ENCODE peak calls at places on chromosomes 1 and 21, in ten cellular contexts. P is progenitor cell of endocrine pancreas; M is choroid plexus epithelial cell; I is CD4-positive, alpha-beta T cell; H is activated CD8-positive, alpha-beta T cell treated with anti-CD3 and anti-CD28 coated beads for 36 hours; L is body of pancreas; N is right lobe of liver; A is NB4; O is AG04450; S is IMR-90. C is an unnamed sample.

GRCh38 chr1:151513626-151514101 is 2.5 kb downstream of the CGN start:
- DNase-seq in M (no peak), P (peak), I (no peak), N (peak), O (no peak), L (peak), S (peak), A (no peak), H (no peak), C (no peak)

GRCh38 chr1:24301395-24302175 is 17.6 kb upstream of the GRHL3 start:
- DNase-seq in S (no peak), N (no peak), P (no peak), H (no peak), A (no peak), O (no peak), M (peak), I (no peak), L (no peak), C (no peak)

GRCh38 chr1:37722181-37723071 is 30.1 kb downstream of the CDCA8 start:
- DNase-seq in P (no peak), L (no peak), M (no peak), N (no peak), I (no peak), A (no peak), H (no peak), S (no peak), O (no peak), C (no peak)

GRCh38 chr1:15756143-15757015 is 2.2 kb upstream of the FBLIM1 start:
- DNase-seq in H (peak), P (no peak), A (no peak), L (peak), O (no peak), I (no peak), N (no peak), S (no peak), M (no peak), C (no peak)

GRCh38 chr1:159473335-159473734 is 33.8 kb downstream of the OR10J1 start:
- DNase-seq in N (no peak), P (no peak), H (no peak), A (no peak), L (no peak), S (no peak), M (peak), O (no peak), I (no peak), C (no peak)

GRCh38 chr1:145788580-145788979 is 35.3 kb downstream of the RNF115 start:
- DNase-seq in N (no peak), M (no peak), H (no peak), S (no peak), P (no peak), A (no peak), L (no peak), I (no peak), O (no peak), C (no peak)

GRCh38 chr1:207000641-207001291 is 30.5 kb upstream of the FCAMR start:
- DNase-seq in H (no peak), A (no peak), M (no peak), I (no peak), S (no peak), O (no peak), N (no peak), L (no peak), P (no peak), C (no peak)

GRCh38 chr1:238653693-238654321 is 732.6 kb upstream of the CHRM3 start:
- DNase-seq in N (no peak), O (no peak), I (no peak), A (no peak), S (peak), L (no peak), P (no peak), M (peak), H (no peak), C (no peak)

GRCh38 chr1:37169743-37170275 is 135.5 kb upstream of the GRIK3 start:
- DNase-seq in H (no peak), N (no peak), O (no peak), P (no peak), L (no peak), I (no peak), M (no peak), S (no peak), A (no peak), C (no peak)

GRCh38 chr1:193558491-193559028 is 372.1 kb upstream of the B3GALT2 start:
- DNase-seq in H (peak), P (no peak), N (peak), O (peak), M (peak), L (peak), A (no peak), S (peak), I (no peak), C (no peak)

GRCh38 chr1:109152196-109152595 is 38.3 kb downstream of the ELAPOR1 start:
- DNase-seq in I (no peak), A (no peak), P (no peak), O (no peak), N (no peak), H (no peak), M (no peak), L (peak), S (no peak), C (no peak)

GRCh38 chr1:116153692-116154031 is 42.5 kb downstream of the MAB21L3 start:
- DNase-seq in M (no peak), H (no peak), O (no peak), N (no peak), L (no peak), S (no peak), A (no peak), I (no peak), P (no peak), C (no peak)

GRCh38 chr1:11934295-11935039 is at the start of gene PLOD1:
- DNase-seq in I (peak), A (peak), H (peak), P (peak), N (peak), S (peak), M (peak), O (peak), L (peak), C (peak)

GRCh38 chr1:74578101-74578500 is 65.7 kb upstream of the LRRC53 start:
- DNase-seq in S (no peak), M (no peak), N (no peak), P (no peak), I (no peak), L (no peak), A (no peak), O (no peak), H (no peak), C (no peak)

GRCh38 chr1:72230746-72231145 is 51.6 kb downstream of the NEGR1 start:
- DNase-seq in L (no peak), O (no peak), P (no peak), H (no peak), M (no peak), A (no peak), I (no peak), S (peak), N (no peak), C (no peak)

GRCh38 chr1:230273141-230273710 is 152.9 kb downstream of the PGBD5 start:
- DNase-seq in O (no peak), S (no peak), I (no peak), P (no peak), L (no peak), N (no peak), A (no peak), H (no peak), M (no peak), C (no peak)

GRCh38 chr1:1204425-1204920 is 1.9 kb downstream of the TNFRSF18 start:
- DNase-seq in I (no peak), H (no peak), A (no peak), M (no peak), S (no peak), P (no peak), O (no peak), N (no peak), L (no peak), C (no peak)

GRCh38 chr1:185158806-185159205 is 1.8 kb downstream of the SWT1 start:
- DNase-seq in N (no peak), I (no peak), A (no peak), S (no peak), L (no peak), O (no peak), H (no peak), M (peak), P (no peak), C (no peak)

GRCh38 chr1:215287362-215287761 is 204.8 kb downstream of the KCNK2 start:
- DNase-seq in H (no peak), O (no peak), N (no peak), L (no peak), M (no peak), S (peak), A (no peak), P (no peak), I (no peak), C (no peak)

GRCh38 chr1:18972991-18973390 is 16.5 kb upstream of the IFFO2 start:
- DNase-seq in P (no peak), N (no peak), O (no peak), I (no peak), S (peak), M (no peak), H (no peak), L (no peak), A (peak), C (no peak)

GRCh38 chr1:32525053-32525452 is 14.2 kb upstream of the ZBTB8A start:
- DNase-seq in M (peak), S (peak), P (no peak), L (no peak), O (no peak), H (no peak), A (peak), N (no peak), I (no peak), C (no peak)

GRCh38 chr1:164719676-164720075 is 160.7 kb downstream of the PBX1 start:
- DNase-seq in S (no peak), P (no peak), O (no peak), H (no peak), N (no peak), M (no peak), A (peak), I (no peak), L (no peak), C (no peak)

GRCh38 chr1:30692948-30693301 is 30.5 kb downstream of the MATN1 start:
- DNase-seq in I (no peak), H (no peak), S (no peak), P (no peak), A (no peak), M (no peak), N (no peak), L (no peak), O (no peak), C (no peak)

GRCh38 chr1:169483500-169483966 is 2.2 kb downstream of the SLC19A2 start:
- DNase-seq in P (no peak), N (peak), A (no peak), L (peak), S (peak), I (no peak), M (peak), O (no peak), H (no peak), C (no peak)

GRCh38 chr1:203807211-203807610 is 11.8 kb downstream of the ZBED6 start:
- DNase-seq in A (no peak), S (peak), N (no peak), I (no peak), L (no peak), H (no peak), P (no peak), M (peak), O (peak), C (no peak)

GRCh38 chr1:234907585-234908457 is 220.8 kb downstream of the TOMM20 start:
- DNase-seq in H (no peak), S (peak), O (peak), I (no peak), N (no peak), M (peak), L (peak), P (no peak), A (no peak), C (no peak)

GRCh38 chr1:40032240-40032891 is 8.2 kb upstream of the CAP1 start:
- DNase-seq in M (peak), I (peak), L (peak), O (no peak), H (peak), A (peak), P (no peak), S (peak), N (peak), C (peak)

GRCh38 chr1:25832336-25833037 is 12.7 kb downstream of the MTFR1L start:
- DNase-seq in O (no peak), P (no peak), I (no peak), L (no peak), A (no peak), S (no peak), N (no peak), H (no peak), M (no peak), C (no peak)

GRCh38 chr1:160801836-160802580 is 6.0 kb downstream of the LY9 start:
- DNase-seq in H (no peak), S (no peak), N (no peak), L (no peak), I (no peak), O (no peak), A (no peak), P (no peak), M (no peak), C (no peak)

GRCh38 chr1:245986404-245987221 is 520.5 kb downstream of the SMYD3 start:
- DNase-seq in N (no peak), H (peak), M (peak), L (no peak), S (peak), I (no peak), O (peak), A (peak), P (no peak), C (no peak)

GRCh38 chr1:950268-950667 is 8.8 kb downstream of the NOC2L start:
- DNase-seq in I (no peak), L (no peak), A (no peak), P (no peak), S (no peak), H (no peak), M (no peak), N (no peak), O (no peak), C (no peak)

GRCh38 chr1:35718492-35719336 is at the start of gene C1orf216:
- DNase-seq in L (peak), H (peak), P (peak), S (peak), N (peak), O (peak), A (peak), I (peak), M (peak), C (no peak)

GRCh38 chr1:22788298-22788697 is 77.7 kb downstream of the EPHB2 start:
- DNase-seq in A (no peak), L (no peak), H (no peak), I (no peak), N (no peak), M (no peak), P (no peak), O (no peak), S (no peak), C (no peak)

DNA sequence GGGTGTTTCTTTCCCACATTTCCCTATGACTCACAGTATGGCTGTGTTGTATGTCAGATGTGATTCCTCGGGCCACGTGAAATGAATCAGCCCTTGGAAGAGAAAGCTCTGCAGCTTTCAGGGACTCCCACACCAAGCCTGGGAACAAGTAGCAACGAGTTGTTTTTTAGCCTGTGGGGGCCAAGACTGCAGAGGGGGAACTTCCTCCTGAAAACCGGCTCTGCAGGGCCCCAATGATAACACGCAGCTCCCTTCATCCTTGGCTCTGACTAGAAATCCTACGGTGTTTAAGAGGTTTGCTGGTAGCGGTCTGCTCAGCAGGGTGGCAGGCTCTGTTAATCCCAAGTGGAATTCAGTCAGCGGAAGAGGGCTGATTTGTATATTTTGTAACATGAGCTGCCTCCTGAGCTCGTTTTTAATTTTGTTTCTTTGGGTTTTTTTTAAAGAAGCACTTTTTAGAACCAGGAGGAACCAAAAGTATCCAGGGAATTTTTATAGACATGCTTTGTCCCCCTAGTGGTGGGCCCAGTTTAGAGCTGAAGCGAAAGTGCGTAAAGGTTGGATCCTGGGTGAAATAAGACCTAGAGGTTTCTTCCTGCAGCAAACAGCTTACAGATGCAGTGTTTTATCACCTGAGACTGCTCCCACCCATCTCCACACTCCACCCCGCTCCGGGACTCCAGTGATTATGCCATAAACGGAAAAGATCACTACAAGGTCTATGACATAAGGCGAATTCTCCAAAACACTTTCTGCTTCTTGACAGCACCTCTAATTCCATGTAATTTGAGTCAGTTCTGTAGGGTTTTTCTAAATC is 48.8 kb downstream of the LAMC2 start:
- DNase-seq in A (peak), N (no peak), P (no peak), L (peak), M (peak), I (no peak), H (no peak), S (peak), O (peak), C (peak)
- TF ChIP-seq CTCF in A (peak), N (peak), P (peak), L (peak), M (peak), I (no peak), H (peak), S (peak), O (peak), C (peak)

GRCh38 chr1:231642600-231643332 is 16.2 kb downstream of the DISC1 start:
- DNase-seq in O (no peak), L (no peak), M (no peak), N (no peak), A (no peak), P (no peak), I (no peak), H (no peak), S (no peak), C (no peak)
- TF ChIP-seq CTCF in O (no peak), L (no peak), M (no peak), N (no peak), A (no peak), P (no peak), I (no peak), H (no peak), S (no peak), C (no peak)

DNA sequence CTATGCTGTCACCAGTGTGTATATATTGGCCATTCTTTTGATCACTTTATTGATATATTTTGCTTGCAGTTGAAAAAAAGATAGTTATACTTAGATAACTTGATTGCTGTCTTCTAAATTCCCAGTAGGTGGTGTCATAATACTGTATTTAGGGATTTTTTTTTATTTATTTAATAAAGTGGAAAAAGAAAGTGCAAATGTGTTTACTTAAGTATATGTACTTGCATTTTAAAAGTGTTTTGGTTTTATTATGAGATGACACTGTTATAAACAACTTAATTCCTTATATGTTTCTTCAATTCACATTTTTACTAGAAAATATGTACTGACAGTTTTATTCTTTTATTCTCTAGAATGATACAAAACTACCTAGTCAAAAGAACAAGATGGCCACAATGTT is 164.8 kb downstream of the USP25 start:
- DNase-seq in H (no peak), P (no peak), O (no peak), L (no peak), I (no peak), N (no peak), A (peak), S (peak), M (peak), C (no peak)
- TF ChIP-seq CTCF in H (no peak), P (peak), O (peak), L (no peak), I (no peak), N (peak), A (no peak), S (peak), M (peak), C (peak)

DNA sequence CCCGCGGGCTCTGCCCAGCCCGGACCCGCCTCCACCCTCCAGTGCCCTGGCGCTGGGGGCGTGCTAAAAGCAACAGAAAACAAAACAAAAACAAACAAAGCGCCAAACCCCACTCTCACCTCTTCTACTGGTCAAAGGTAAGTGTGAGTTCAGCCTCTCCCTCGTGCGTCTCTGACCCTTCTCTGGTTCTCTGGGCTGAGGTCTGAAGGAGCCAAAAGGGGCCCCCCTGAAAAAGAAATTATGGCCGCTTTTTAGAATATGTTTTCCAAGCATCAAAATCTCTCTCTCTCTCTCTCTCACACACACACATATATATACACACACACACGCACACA is 133.5 kb upstream of the DPYD start:
- DNase-seq in L (no peak), H (no peak), I (no peak), P (no peak), A (no peak), M (no peak), S (no peak), O (no peak), N (no peak), C (no peak)
- TF ChIP-seq CTCF in L (no peak), H (peak), I (peak), P (peak), A (no peak), M (no peak), S (no peak), O (no peak), N (no peak), C (no peak)

GRCh38 chr21:37644666-37645065 is 271.6 kb downstream of the KCNJ6 start:
- DNase-seq in A (no peak), P (no peak), I (no peak), M (no peak), N (no peak), O (no peak), L (no peak), S (no peak), H (no peak), C (no peak)

GRCh38 chr21:37647781-37648180 is 268.5 kb downstream of the KCNJ6 start:
- DNase-seq in S (no peak), P (no peak), A (no peak), L (no peak), I (no peak), H (no peak), M (no peak), N (no peak), O (no peak), C (no peak)

GRCh38 chr21:37639756-37640155 is 273.2 kb downstream of the DYRK1A start:
- DNase-seq in O (no peak), I (no peak), P (no peak), S (no peak), A (no peak), L (no peak), H (no peak), M (no peak), N (no peak), C (no peak)

GRCh38 chr21:37645848-37646247 is 270.4 kb downstream of the KCNJ6 start:
- DNase-seq in L (no peak), I (no peak), H (no peak), A (no peak), M (no peak), S (no peak), N (no peak), P (no peak), O (no peak), C (no peak)

GRCh38 chr21:37642493-37642892 is 273.8 kb downstream of the KCNJ6 start:
- DNase-seq in I (peak), S (no peak), P (no peak), O (no peak), M (peak), L (no peak), H (peak), N (no peak), A (peak), C (no peak)
- TF ChIP-seq CTCF in I (peak), S (no peak), P (peak), O (no peak), M (peak), L (peak), H (peak), N (peak), A (peak), C (peak)

GRCh38 chr1:53430256-53430655 is 28.9 kb upstream of the DMRTB1 start:
- DNase-seq in N (no peak), M (peak), A (no peak), H (no peak), P (no peak), O (no peak), I (no peak), S (peak), L (no peak), C (no peak)
- TF ChIP-seq CTCF in N (no peak), M (no peak), A (no peak), H (no peak), P (no peak), O (no peak), I (no peak), S (no peak), L (no peak), C (no peak)

GRCh38 chr21:32578107-32578691 is 7.1 kb downstream of the TCP10L start:
- DNase-seq in M (peak), S (peak), L (no peak), O (no peak), H (peak), N (no peak), A (peak), P (no peak), I (no peak), C (no peak)
- TF ChIP-seq CTCF in M (peak), S (peak), L (peak), O (peak), H (peak), N (no peak), A (no peak), P (peak), I (no peak), C (peak)

DNA sequence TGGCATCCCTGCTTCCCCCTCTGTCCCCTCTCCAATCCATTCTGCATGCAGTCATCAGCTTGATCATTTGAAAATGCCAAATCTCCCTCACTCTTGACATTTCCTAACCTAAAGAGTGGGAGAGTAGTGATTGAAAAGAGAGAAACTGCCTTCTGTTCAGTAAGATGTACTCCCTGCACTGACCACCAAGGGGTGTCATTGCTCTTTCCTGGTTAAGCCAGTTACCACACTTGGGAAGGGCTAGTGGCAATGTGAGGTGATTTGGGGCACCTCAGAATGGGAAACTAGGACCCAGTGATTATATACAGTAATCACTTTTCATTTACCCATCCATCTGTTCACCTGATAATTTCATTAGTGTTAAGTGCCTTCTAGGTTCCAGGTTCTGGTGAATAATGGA is 6.9 kb upstream of the TMEM269 start:
- DNase-seq in P (no peak), M (peak), A (peak), H (peak), L (no peak), N (no peak), S (peak), I (no peak), O (no peak), C (peak)
- TF ChIP-seq CTCF in P (peak), M (peak), A (peak), H (peak), L (peak), N (peak), S (peak), I (peak), O (peak), C (peak)

C was measured in neural crest cell.